ENCODE peak calls at places on chromosomes 1 and 21, in ten cellular contexts. D is posterior cingulate gyrus, U is iPS DF 19.7, J is kidney tubule cell, T is Caki2, W is fibroblast of lung, G is 8988T, P is NCI-H2081, C is esophagus muscularis mucosa, Q is astrocyte of the spinal cord. B is an unnamed sample.

GRCh38 chr1:206897175-206897574 is at the start of gene IL24:
- DNase-seq in D (no peak), U (no peak), J (no peak), T (no peak), W (no peak), G (no peak), P (no peak), C (no peak), Q (no peak), B (no peak)

GRCh38 chr1:195577748-195578147 is 1030.5 kb downstream of the KCNT2 start:
- DNase-seq in D (no peak), U (no peak), J (no peak), T (no peak), W (no peak), G (no peak), P (no peak), C (no peak), Q (no peak), B (no peak)

GRCh38 chr1:156471496-156472490 is 28.8 kb downstream of the MEF2D start:
- DNase-seq in D (peak), U (no peak), J (peak), T (no peak), W (no peak), G (no peak), P (peak), C (no peak), Q (no peak), B (no peak)

GRCh38 chr1:227952374-227953021 is 4.8 kb upstream of the WNT9A start:
- DNase-seq in D (peak), U (no peak), J (no peak), T (no peak), W (no peak), G (no peak), P (no peak), C (no peak), Q (no peak), B (no peak)

GRCh38 chr1:165645654-165646366 is 14.8 kb downstream of the MGST3 start:
- DNase-seq in D (no peak), U (no peak), J (peak), T (peak), W (no peak), G (no peak), P (no peak), C (peak), Q (no peak), B (peak)

GRCh38 chr1:110696818-110697217 is 22.1 kb upstream of the KCNA3 start:
- DNase-seq in D (no peak), U (no peak), J (no peak), T (no peak), W (no peak), G (no peak), P (no peak), C (no peak), Q (no peak), B (no peak)

GRCh38 chr1:2380816-2381591 is 10.3 kb downstream of the MORN1 start:
- DNase-seq in D (peak), U (no peak), J (no peak), T (no peak), W (no peak), G (no peak), P (no peak), C (no peak), Q (no peak), B (no peak)

GRCh38 chr1:223707270-223708000 is 4.9 kb upstream of the CAPN2 start:
- DNase-seq in D (no peak), U (no peak), J (peak), T (peak), W (peak), G (no peak), P (no peak), C (no peak), Q (peak), B (peak)

GRCh38 chr1:109131800-109132199 is 17.9 kb downstream of the ELAPOR1 start:
- DNase-seq in D (no peak), U (no peak), J (no peak), T (no peak), W (no peak), G (no peak), P (no peak), C (no peak), Q (no peak), B (no peak)

GRCh38 chr21:15669247-15669646 is 60.5 kb upstream of the USP25 start:
- DNase-seq in D (no peak), U (no peak), J (no peak), T (no peak), W (peak), G (no peak), P (no peak), C (no peak), Q (peak), B (peak)

GRCh38 chr1:68276448-68276847 is 44.1 kb upstream of the WLS start:
- DNase-seq in D (no peak), U (peak), J (no peak), T (no peak), W (no peak), G (no peak), P (no peak), C (no peak), Q (no peak), B (no peak)

GRCh38 chr1:26999440-26999987 is 6.0 kb downstream of the TRNP1 start:
- DNase-seq in D (no peak), U (peak), J (peak), T (peak), W (peak), G (peak), P (no peak), C (peak), Q (peak), B (peak)

GRCh38 chr1:86146566-86146965 is 10.0 kb downstream of the COL24A1 start:
- DNase-seq in D (no peak), U (no peak), J (no peak), T (no peak), W (no peak), G (no peak), P (no peak), C (no peak), Q (no peak), B (no peak)

GRCh38 chr1:155195201-155196102 is 12.2 kb downstream of the THBS3 start:
- DNase-seq in D (peak), U (no peak), J (no peak), T (peak), W (peak), G (peak), P (no peak), C (no peak), Q (no peak), B (no peak)

GRCh38 chr21:33674226-33674625 is 31.9 kb downstream of the ITSN1 start:
- DNase-seq in D (no peak), U (no peak), J (no peak), T (no peak), W (no peak), G (no peak), P (no peak), C (no peak), Q (no peak), B (no peak)

GRCh38 chr1:20962576-20963258 is 175.6 kb upstream of the HP1BP3 start:
- DNase-seq in D (no peak), U (no peak), J (no peak), T (no peak), W (no peak), G (no peak), P (no peak), C (no peak), Q (no peak), B (no peak)

GRCh38 chr1:214918745-214919144 is 163.8 kb upstream of the KCNK2 start:
- DNase-seq in D (no peak), U (no peak), J (no peak), T (no peak), W (no peak), G (no peak), P (no peak), C (no peak), Q (no peak), B (no peak)

GRCh38 chr1:222525956-222526355 is 21.9 kb downstream of the HHIPL2 start:
- DNase-seq in D (no peak), U (no peak), J (no peak), T (no peak), W (no peak), G (no peak), P (no peak), C (no peak), Q (no peak), B (no peak)

GRCh38 chr1:53899708-53900107 is 5.7 kb downstream of the DIO1 start:
- DNase-seq in D (peak), U (no peak), J (no peak), T (no peak), W (no peak), G (no peak), P (no peak), C (no peak), Q (no peak), B (no peak)

B was measured in kidney glomerular epithelial cell.